ENCODE peak calls at places on chromosome 13, in nine cellular contexts. One of them, this sample, is unnamed. For H3K27me3, the result is how much of the 10 kb centered on the place peaks cover.

GRCh38 chr13:107203146-107203847 is 635.4 kb upstream of the ARGLU1 start:
- DNase-seq in neural progenitor cell: peak
- DNase-seq in transverse colon: no peak
- DNase-seq in cardiac muscle cell: peak
- DNase-seq in ovary: no peak
- DNase-seq in CD8-positive, alpha-beta T cell: no peak
- DNase-seq in tibial nerve: no peak
- DNase-seq in CD4-positive, alpha-beta T cell: no peak
- DNase-seq in uterus: no peak
- DNase-seq in this sample: no peak

GRCh38 chr13:77985866-77986636 is 67.4 kb upstream of the EDNRB start:
- DNase-seq in neural progenitor cell: no peak
- DNase-seq in transverse colon: no peak
- DNase-seq in cardiac muscle cell: peak
- DNase-seq in ovary: no peak
- DNase-seq in CD8-positive, alpha-beta T cell: no peak
- DNase-seq in tibial nerve: no peak
- DNase-seq in CD4-positive, alpha-beta T cell: no peak
- DNase-seq in uterus: no peak
- DNase-seq in this sample: no peak

GRCh38 chr13:48783181-48783630 is 129.5 kb downstream of the CYSLTR2 start:
- DNase-seq in neural progenitor cell: no peak
- DNase-seq in transverse colon: peak
- DNase-seq in cardiac muscle cell: peak
- DNase-seq in ovary: peak
- DNase-seq in CD8-positive, alpha-beta T cell: no peak
- DNase-seq in tibial nerve: peak
- DNase-seq in CD4-positive, alpha-beta T cell: no peak
- DNase-seq in uterus: no peak
- DNase-seq in this sample: peak

GRCh38 chr13:48184260-48184659 is 48.7 kb upstream of the ITM2B start:
- DNase-seq in neural progenitor cell: no peak
- DNase-seq in transverse colon: no peak
- DNase-seq in cardiac muscle cell: no peak
- DNase-seq in ovary: no peak
- DNase-seq in CD8-positive, alpha-beta T cell: no peak
- DNase-seq in tibial nerve: no peak
- DNase-seq in CD4-positive, alpha-beta T cell: no peak
- DNase-seq in uterus: no peak
- DNase-seq in this sample: no peak

GRCh38 chr13:46315491-46316075 is 71.5 kb downstream of the RUBCNL start:
- DNase-seq in neural progenitor cell: no peak
- DNase-seq in transverse colon: no peak
- DNase-seq in cardiac muscle cell: no peak
- DNase-seq in ovary: no peak
- DNase-seq in CD8-positive, alpha-beta T cell: no peak
- DNase-seq in tibial nerve: no peak
- DNase-seq in CD4-positive, alpha-beta T cell: no peak
- DNase-seq in uterus: no peak
- DNase-seq in this sample: no peak

GRCh38 chr13:23765531-23765930 is 123.7 kb downstream of the MIPEP start:
- DNase-seq in neural progenitor cell: no peak
- DNase-seq in transverse colon: no peak
- DNase-seq in cardiac muscle cell: no peak
- DNase-seq in ovary: no peak
- DNase-seq in CD8-positive, alpha-beta T cell: no peak
- DNase-seq in tibial nerve: no peak
- DNase-seq in CD4-positive, alpha-beta T cell: no peak
- DNase-seq in uterus: no peak
- DNase-seq in this sample: no peak

GRCh38 chr13:23427342-23428182 is 5.9 kb downstream of the SACS start:
- DNase-seq in neural progenitor cell: no peak
- DNase-seq in transverse colon: peak
- DNase-seq in cardiac muscle cell: peak
- DNase-seq in ovary: peak
- DNase-seq in CD8-positive, alpha-beta T cell: no peak
- DNase-seq in tibial nerve: no peak
- DNase-seq in CD4-positive, alpha-beta T cell: no peak
- DNase-seq in uterus: peak
- DNase-seq in this sample: no peak

GRCh38 chr13:114047358-114047881 is 73.5 kb upstream of the C13orf46 start:
- DNase-seq in neural progenitor cell: no peak
- DNase-seq in transverse colon: peak
- DNase-seq in cardiac muscle cell: no peak
- DNase-seq in ovary: no peak
- DNase-seq in CD8-positive, alpha-beta T cell: no peak
- DNase-seq in tibial nerve: no peak
- DNase-seq in CD4-positive, alpha-beta T cell: no peak
- DNase-seq in uterus: peak
- DNase-seq in this sample: no peak

GRCh38 chr13:41053384-41053826 is 7.9 kb upstream of the WBP4 start:
- DNase-seq in neural progenitor cell: no peak
- DNase-seq in transverse colon: no peak
- DNase-seq in cardiac muscle cell: peak
- DNase-seq in ovary: no peak
- DNase-seq in CD8-positive, alpha-beta T cell: no peak
- DNase-seq in tibial nerve: no peak
- DNase-seq in CD4-positive, alpha-beta T cell: no peak
- DNase-seq in uterus: no peak
- DNase-seq in this sample: no peak

GRCh38 chr13:78603240-78603947 is at the start of gene POU4F1:
- DNase-seq in neural progenitor cell: peak
- DNase-seq in transverse colon: peak
- DNase-seq in cardiac muscle cell: peak
- DNase-seq in ovary: no peak
- DNase-seq in CD8-positive, alpha-beta T cell: no peak
- DNase-seq in tibial nerve: no peak
- DNase-seq in CD4-positive, alpha-beta T cell: no peak
- DNase-seq in uterus: no peak
- DNase-seq in this sample: no peak

GRCh38 chr13:61414686-61415664 is 674 bp downstream of the PCDH20 start:
- DNase-seq in neural progenitor cell: peak
- DNase-seq in transverse colon: peak
- DNase-seq in cardiac muscle cell: peak
- DNase-seq in ovary: no peak
- DNase-seq in CD8-positive, alpha-beta T cell: no peak
- DNase-seq in tibial nerve: no peak
- DNase-seq in CD4-positive, alpha-beta T cell: no peak
- DNase-seq in uterus: peak
- DNase-seq in this sample: no peak

GRCh38 chr13:96422002-96422401 is 332.1 kb downstream of the HS6ST3 start:
- DNase-seq in neural progenitor cell: no peak
- DNase-seq in transverse colon: no peak
- DNase-seq in cardiac muscle cell: no peak
- DNase-seq in ovary: no peak
- DNase-seq in CD8-positive, alpha-beta T cell: no peak
- DNase-seq in tibial nerve: no peak
- DNase-seq in CD4-positive, alpha-beta T cell: no peak
- DNase-seq in uterus: no peak
- DNase-seq in this sample: no peak

GRCh38 chr13:113652404-113653263 is 5.4 kb downstream of the ATP4B start:
- DNase-seq in neural progenitor cell: no peak
- DNase-seq in transverse colon: peak
- DNase-seq in cardiac muscle cell: no peak
- DNase-seq in ovary: peak
- DNase-seq in CD8-positive, alpha-beta T cell: no peak
- DNase-seq in tibial nerve: peak
- DNase-seq in CD4-positive, alpha-beta T cell: no peak
- DNase-seq in uterus: no peak
- DNase-seq in this sample: no peak

GRCh38 chr13:24064258-24064860 is 96.2 kb upstream of the SPATA13 start:
- DNase-seq in neural progenitor cell: no peak
- DNase-seq in transverse colon: no peak
- DNase-seq in cardiac muscle cell: no peak
- DNase-seq in ovary: no peak
- DNase-seq in CD8-positive, alpha-beta T cell: no peak
- DNase-seq in tibial nerve: no peak
- DNase-seq in CD4-positive, alpha-beta T cell: no peak
- DNase-seq in uterus: no peak
- DNase-seq in this sample: no peak

GRCh38 chr13:48567521-48568331 is 34.8 kb upstream of the RCBTB2 start:
- DNase-seq in neural progenitor cell: no peak
- DNase-seq in transverse colon: no peak
- DNase-seq in cardiac muscle cell: peak
- DNase-seq in ovary: peak
- DNase-seq in CD8-positive, alpha-beta T cell: no peak
- DNase-seq in tibial nerve: no peak
- DNase-seq in CD4-positive, alpha-beta T cell: no peak
- DNase-seq in uterus: no peak
- DNase-seq in this sample: peak

GRCh38 chr13:30172593-30173300 is 134.6 kb downstream of the KATNAL1 start:
- DNase-seq in neural progenitor cell: no peak
- DNase-seq in transverse colon: no peak
- DNase-seq in cardiac muscle cell: no peak
- DNase-seq in ovary: no peak
- DNase-seq in CD8-positive, alpha-beta T cell: no peak
- DNase-seq in tibial nerve: no peak
- DNase-seq in CD4-positive, alpha-beta T cell: no peak
- DNase-seq in uterus: peak
- DNase-seq in this sample: no peak

GRCh38 chr13:70579941-70580340 is 471.7 kb upstream of the KLHL1 start:
- DNase-seq in neural progenitor cell: no peak
- DNase-seq in transverse colon: no peak
- DNase-seq in cardiac muscle cell: no peak
- DNase-seq in ovary: no peak
- DNase-seq in CD8-positive, alpha-beta T cell: no peak
- DNase-seq in tibial nerve: no peak
- DNase-seq in CD4-positive, alpha-beta T cell: no peak
- DNase-seq in uterus: no peak
- DNase-seq in this sample: no peak

GRCh38 chr13:70585109-70585508 is 476.9 kb upstream of the KLHL1 start:
- DNase-seq in neural progenitor cell: no peak
- DNase-seq in transverse colon: no peak
- DNase-seq in cardiac muscle cell: no peak
- DNase-seq in ovary: no peak
- DNase-seq in CD8-positive, alpha-beta T cell: no peak
- DNase-seq in tibial nerve: no peak
- DNase-seq in CD4-positive, alpha-beta T cell: no peak
- DNase-seq in uterus: no peak
- DNase-seq in this sample: no peak

DNA sequence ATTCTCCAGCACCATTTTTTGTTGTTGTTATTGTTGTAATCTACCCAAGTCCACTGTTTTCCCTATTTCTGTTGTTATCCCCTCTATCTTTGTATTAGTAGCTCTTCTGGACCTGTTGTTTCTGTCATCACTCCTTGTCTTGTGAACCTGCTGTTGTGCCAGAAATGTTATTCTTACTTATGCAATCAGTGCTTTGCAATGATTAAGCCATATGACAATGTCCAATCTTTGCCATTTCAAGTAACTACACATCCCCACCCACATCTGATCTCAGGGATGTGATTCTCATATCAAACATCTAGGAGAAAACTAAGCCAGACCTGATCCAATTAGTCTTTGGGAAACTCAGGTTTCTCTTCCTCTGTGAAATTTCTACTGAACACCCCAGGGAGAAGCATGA is 472.6 kb upstream of the KLHL1 start:
- DNase-seq in neural progenitor cell: no peak
- DNase-seq in transverse colon: no peak
- DNase-seq in cardiac muscle cell: no peak
- DNase-seq in ovary: no peak
- DNase-seq in CD8-positive, alpha-beta T cell: no peak
- DNase-seq in tibial nerve: no peak
- DNase-seq in CD4-positive, alpha-beta T cell: no peak
- DNase-seq in uterus: no peak
- DNase-seq in this sample: no peak
- H3K27me3 ChIP-seq in neural progenitor cell: under half
- H3K27me3 ChIP-seq in transverse colon: under half
- H3K27me3 ChIP-seq in cardiac muscle cell: under half
- H3K27me3 ChIP-seq in ovary: under half
- H3K27me3 ChIP-seq in CD8-positive, alpha-beta T cell: under half
- H3K27me3 ChIP-seq in tibial nerve: under half
- H3K27me3 ChIP-seq in CD4-positive, alpha-beta T cell: under half
- H3K27me3 ChIP-seq in uterus: under half
- H3K27me3 ChIP-seq in this sample: under half

DNA sequence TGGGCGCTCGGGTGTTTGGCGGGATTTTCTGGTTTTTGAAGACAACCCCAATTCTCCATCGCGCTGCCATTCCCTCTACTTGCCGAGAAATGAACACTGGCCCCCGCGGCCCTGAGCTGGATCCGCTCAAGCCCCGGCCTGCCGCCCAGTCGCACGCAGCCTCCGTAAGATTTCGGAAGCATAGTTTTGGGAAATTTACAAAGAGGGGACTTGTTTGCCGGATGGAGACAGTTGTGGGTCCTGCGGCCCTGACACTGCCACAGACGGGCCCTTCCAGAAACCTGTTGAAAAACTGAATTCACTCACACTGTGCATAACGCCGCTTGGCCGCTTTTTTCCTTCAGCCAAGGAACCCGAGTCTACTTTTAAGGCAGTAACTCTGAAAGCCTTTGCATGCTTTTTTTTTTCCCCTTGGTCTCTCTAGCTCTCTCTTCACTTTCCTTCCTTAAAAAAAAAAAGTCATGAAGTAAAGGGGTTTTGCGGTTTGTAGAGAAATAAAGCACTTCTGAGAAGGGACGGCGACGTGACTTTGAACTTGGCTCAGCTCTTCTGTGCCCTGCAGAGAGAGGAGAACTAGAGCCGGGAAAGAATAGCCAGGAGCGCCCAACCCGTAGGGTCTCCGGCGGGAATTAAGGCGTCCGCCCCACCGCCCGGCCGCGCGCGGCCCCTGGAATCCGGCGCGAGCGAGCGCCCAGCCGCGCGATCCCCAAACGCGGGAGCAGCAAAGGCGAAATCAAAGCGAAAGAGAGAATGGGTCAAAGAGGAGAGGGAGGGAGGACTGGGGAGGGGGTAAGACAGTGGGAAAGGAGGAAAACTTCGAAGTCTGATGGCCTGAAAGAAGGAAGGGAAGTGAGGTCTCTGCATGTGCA is 3.4 kb upstream of the ZIC2 start:
- DNase-seq in neural progenitor cell: peak
- DNase-seq in transverse colon: no peak
- DNase-seq in cardiac muscle cell: no peak
- DNase-seq in ovary: no peak
- DNase-seq in CD8-positive, alpha-beta T cell: peak
- DNase-seq in tibial nerve: no peak
- DNase-seq in CD4-positive, alpha-beta T cell: no peak
- DNase-seq in uterus: no peak
- DNase-seq in this sample: no peak
- H3K27me3 ChIP-seq in neural progenitor cell: half or more
- H3K27me3 ChIP-seq in transverse colon: half or more
- H3K27me3 ChIP-seq in cardiac muscle cell: half or more
- H3K27me3 ChIP-seq in ovary: under half
- H3K27me3 ChIP-seq in CD8-positive, alpha-beta T cell: half or more
- H3K27me3 ChIP-seq in tibial nerve: half or more
- H3K27me3 ChIP-seq in CD4-positive, alpha-beta T cell: half or more
- H3K27me3 ChIP-seq in uterus: half or more
- H3K27me3 ChIP-seq in this sample: half or more

GRCh38 chr13:111645598-111646463 is 325.4 kb downstream of the TEX29 start:
- DNase-seq in neural progenitor cell: no peak
- DNase-seq in transverse colon: no peak
- DNase-seq in cardiac muscle cell: no peak
- DNase-seq in ovary: no peak
- DNase-seq in CD8-positive, alpha-beta T cell: no peak
- DNase-seq in tibial nerve: no peak
- DNase-seq in CD4-positive, alpha-beta T cell: no peak
- DNase-seq in uterus: no peak
- DNase-seq in this sample: no peak
- H3K27me3 ChIP-seq in neural progenitor cell: under half
- H3K27me3 ChIP-seq in transverse colon: under half
- H3K27me3 ChIP-seq in cardiac muscle cell: under half
- H3K27me3 ChIP-seq in ovary: under half
- H3K27me3 ChIP-seq in CD8-positive, alpha-beta T cell: under half
- H3K27me3 ChIP-seq in tibial nerve: under half
- H3K27me3 ChIP-seq in CD4-positive, alpha-beta T cell: under half
- H3K27me3 ChIP-seq in uterus: under half
- H3K27me3 ChIP-seq in this sample: under half

GRCh38 chr13:99985243-99985874 is 3.8 kb downstream of the ZIC2 start:
- DNase-seq in neural progenitor cell: peak
- DNase-seq in transverse colon: no peak
- DNase-seq in cardiac muscle cell: no peak
- DNase-seq in ovary: no peak
- DNase-seq in CD8-positive, alpha-beta T cell: no peak
- DNase-seq in tibial nerve: no peak
- DNase-seq in CD4-positive, alpha-beta T cell: no peak
- DNase-seq in uterus: no peak
- DNase-seq in this sample: no peak
- H3K27me3 ChIP-seq in neural progenitor cell: under half
- H3K27me3 ChIP-seq in transverse colon: half or more
- H3K27me3 ChIP-seq in cardiac muscle cell: half or more
- H3K27me3 ChIP-seq in ovary: under half
- H3K27me3 ChIP-seq in CD8-positive, alpha-beta T cell: half or more
- H3K27me3 ChIP-seq in tibial nerve: half or more
- H3K27me3 ChIP-seq in CD4-positive, alpha-beta T cell: half or more
- H3K27me3 ChIP-seq in uterus: half or more
- H3K27me3 ChIP-seq in this sample: half or more

This sample was measured in adrenal gland.